ENCODE peak calls at places on chromosomes 5 and 9, in five cellular contexts. A, M, O, Q and E are unnamed samples.

GRCh38 chr9:95091971-95092320 is 225.6 kb downstream of the FANCC start:
- DNase-seq in A (no peak), M (no peak), O (no peak), Q (no peak), E (no peak)

GRCh38 chr9:106718996-106719395 is 144.0 kb upstream of the ZNF462 start:
- DNase-seq in A (no peak), M (no peak), O (no peak), Q (no peak), E (no peak)

GRCh38 chr5:9148242-9148641 is 397.6 kb downstream of the SEMA5A start:
- DNase-seq in A (no peak), M (no peak), O (no peak), Q (no peak), E (no peak)

GRCh38 chr5:132233811-132234683 is 6.4 kb upstream of the P4HA2 start:
- DNase-seq in A (no peak), M (peak; percentile 8), O (no peak), Q (no peak), E (no peak)

GRCh38 chr5:102421647-102422046 is 77.2 kb downstream of the SLCO6A1 start:
- DNase-seq in A (no peak), M (peak; percentile 22), O (no peak), Q (peak; percentile 24), E (peak; percentile 43)

GRCh38 chr9:133104718-133105460 is 16.2 kb downstream of the RALGDS start:
- DNase-seq in A (no peak), M (peak; percentile 7), O (no peak), Q (no peak), E (no peak)

GRCh38 chr9:33467526-33467925 is 6.2 kb downstream of the NOL6 start:
- DNase-seq in A (no peak), M (no peak), O (no peak), Q (no peak), E (no peak)

GRCh38 chr5:146510528-146510927 is 5.5 kb downstream of the GPR151 start:
- DNase-seq in A (no peak), M (no peak), O (no peak), Q (no peak), E (no peak)

GRCh38 chr5:124842725-124843595 is 96.5 kb upstream of the ZNF608 start:
- DNase-seq in A (no peak), M (no peak), O (no peak), Q (no peak), E (no peak)

GRCh38 chr5:114450516-114450909 is 88.6 kb downstream of the KCNN2 start:
- DNase-seq in A (no peak), M (no peak), O (no peak), Q (no peak), E (no peak)

GRCh38 chr5:175895701-175896102 is 24.3 kb downstream of the CPLX2 start:
- DNase-seq in A (no peak), M (peak; percentile 71), O (peak; percentile 33), Q (no peak), E (no peak)

GRCh38 chr9:91771027-91771426 is 179.0 kb downstream of the ROR2 start:
- DNase-seq in A (no peak), M (no peak), O (no peak), Q (no peak), E (peak; percentile 88)

GRCh38 chr9:134435527-134436355 is 109.5 kb downstream of the RXRA start:
- DNase-seq in A (no peak), M (no peak), O (no peak), Q (no peak), E (no peak)

GRCh38 chr9:18864516-18864915 is 168.5 kb downstream of the SAXO1 start:
- DNase-seq in A (no peak), M (no peak), O (no peak), Q (no peak), E (no peak)

GRCh38 chr5:100446879-100447278 is 88.3 kb upstream of the FAM174A start:
- DNase-seq in A (no peak), M (no peak), O (no peak), Q (no peak), E (no peak)

GRCh38 chr9:34242830-34243229 is 64.0 kb downstream of the UBAP1 start:
- DNase-seq in A (no peak), M (no peak), O (no peak), Q (no peak), E (no peak)

GRCh38 chr5:111463304-111463703 is 49.0 kb downstream of the STARD4 start:
- DNase-seq in A (no peak), M (no peak), O (no peak), Q (no peak), E (no peak)
- H3K9me3 ChIP-seq in A (no peaks in the 10 kb centered on the region), M (no peaks in the 10 kb centered on the region), O (no peaks in the 10 kb centered on the region), Q (no peaks in the 10 kb centered on the region), E (no peaks in the 10 kb centered on the region)

DNA sequence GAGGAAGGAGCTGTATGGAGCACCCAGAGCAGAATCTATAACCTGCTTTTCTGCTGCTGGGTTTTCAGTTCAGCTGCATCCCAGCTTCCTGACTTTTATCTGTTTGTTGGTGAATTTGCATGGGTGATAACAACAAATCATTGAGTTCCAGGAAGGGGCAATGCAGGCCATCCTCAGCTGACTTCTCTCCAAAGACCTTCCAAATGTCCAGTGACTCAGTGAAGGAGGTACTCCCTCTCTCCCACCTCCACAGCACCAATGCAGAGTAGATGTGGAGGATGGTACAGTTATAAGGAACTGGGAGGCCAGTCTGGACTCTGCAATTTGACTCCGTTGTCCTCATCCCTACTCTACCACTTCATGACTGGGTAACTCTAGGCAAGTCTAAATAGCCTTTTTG is 1.7 kb upstream of the TXN start:
- DNase-seq in A (no peak), M (no peak), O (no peak), Q (peak; percentile 21), E (no peak)
- H3K4me3 ChIP-seq in A (peak overlapping the region; percentile 94), M (no peak overlapping the region), O (no peak overlapping the region), Q (peak overlapping the region; percentile 72), E (no peak overlapping the region)

DNA sequence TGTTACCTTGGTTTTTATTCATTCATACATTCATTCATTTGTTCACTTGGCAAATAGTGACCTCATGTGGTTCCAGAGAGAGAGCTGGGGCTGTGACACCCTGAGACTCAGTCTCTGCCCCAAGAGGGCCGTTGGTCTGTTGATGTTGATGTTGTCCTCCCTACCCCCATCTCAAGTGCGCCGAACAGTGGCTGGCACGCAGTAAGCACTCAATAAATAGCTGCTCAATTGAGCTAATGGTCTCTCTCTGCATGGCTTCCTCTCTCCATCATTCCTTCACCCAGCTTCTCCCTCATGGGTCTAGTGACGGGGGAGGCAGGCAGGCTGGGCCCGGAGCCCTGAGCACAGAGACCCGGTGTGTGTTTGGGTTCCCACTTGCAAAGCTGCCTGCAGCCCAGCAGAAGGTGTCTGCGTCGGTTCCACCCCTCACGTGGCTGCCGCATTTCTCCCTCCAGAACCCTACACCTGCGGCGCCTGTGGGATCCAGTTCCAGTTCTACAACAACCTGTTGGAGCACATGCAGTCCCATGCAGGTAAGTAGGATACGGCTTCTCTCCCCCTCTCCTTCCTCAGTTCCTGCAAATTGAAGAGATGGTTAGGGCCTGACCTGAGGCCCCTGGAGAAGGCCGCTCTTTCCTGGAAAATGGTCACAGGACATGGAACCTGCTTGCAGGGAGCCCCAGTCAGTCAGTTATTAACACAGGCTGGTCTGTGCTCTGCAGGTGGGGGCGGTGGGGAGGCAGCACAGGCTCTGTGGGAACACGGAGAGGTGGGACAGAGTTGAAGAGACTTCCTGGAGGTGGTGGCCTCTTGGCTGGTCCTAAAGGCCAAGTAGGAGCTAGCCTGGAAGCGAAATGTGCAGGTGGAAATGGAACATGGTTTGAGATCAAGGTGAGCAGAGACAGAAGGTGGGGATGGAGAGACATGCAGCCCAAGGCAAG is 42.0 kb downstream of the AMBP start:
- DNase-seq in A (no peak), M (no peak), O (no peak), Q (no peak), E (no peak)
- H3K36me3 ChIP-seq in A (peaks cover 49% of the 10 kb centered on the region), M (no peaks in the 10 kb centered on the region), O (no peaks in the 10 kb centered on the region), Q (no peaks in the 10 kb centered on the region), E (peaks cover 18% of the 10 kb centered on the region)

GRCh38 chr5:141373673-141374317 is at the start of gene PCDHGA6:
- DNase-seq in A (no peak), M (no peak), O (no peak), Q (no peak), E (no peak)
- H3K9me3 ChIP-seq in A (peaks cover 98% of the 10 kb centered on the region), M (peaks cover 30% of the 10 kb centered on the region), O (peaks cover 5% of the 10 kb centered on the region), Q (peaks cover 41% of the 10 kb centered on the region), E (peaks cover 46% of the 10 kb centered on the region)

DNA sequence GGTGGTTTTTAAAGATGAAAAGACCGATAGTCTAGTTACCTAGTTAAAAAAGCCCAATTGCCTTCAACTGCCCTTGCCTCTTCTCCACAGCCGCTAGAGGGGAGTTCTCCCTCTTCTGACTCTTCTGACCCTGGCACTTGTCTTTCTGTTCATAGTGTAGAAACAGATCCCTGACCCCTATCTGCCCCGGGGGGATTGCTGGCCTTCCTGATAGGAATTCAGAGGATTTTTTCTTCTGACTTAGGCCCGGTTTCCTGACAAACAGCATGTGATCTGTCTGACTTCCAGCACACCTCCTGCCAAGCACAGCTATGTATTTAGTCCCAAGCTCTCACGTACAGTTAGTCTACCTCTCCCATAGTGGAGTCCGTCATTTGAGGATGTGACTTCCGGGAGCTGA is 5.0 kb upstream of the TMEM268 start:
- DNase-seq in A (no peak), M (no peak), O (no peak), Q (peak; percentile 20), E (no peak)
- H3K4me3 ChIP-seq in A (no peak overlapping the region), M (no peak overlapping the region), O (no peak overlapping the region), Q (no peak overlapping the region), E (no peak overlapping the region)

GRCh38 chr5:80975065-80975464 is 14.9 kb downstream of the RASGRF2 start:
- DNase-seq in A (no peak), M (no peak), O (no peak), Q (no peak), E (peak; percentile 47)
- H3K36me3 ChIP-seq in A (no peaks in the 10 kb centered on the region), M (peaks cover 6% of the 10 kb centered on the region), O (no peaks in the 10 kb centered on the region), Q (no peaks in the 10 kb centered on the region), E (no peaks in the 10 kb centered on the region)